ENCODE peak calls at places on chromosomes 5 and 9, in six cellular contexts. H is AG09309, W is MM.1S, L is gastrocnemius medialis, A is colonic mucosa, O is psoas muscle. Z is an unnamed sample.
A peak's percentile ranks its signal among the peaks of the same experiment; 100 is the strongest.

GRCh38 chr9:38087934-38088925 is 19.2 kb upstream of the SHB start:
- DNase-seq in A (peak; percentile 84), H (no peak), L (peak; percentile 23), O (peak; percentile 76), W (peak; percentile 62), Z (no peak)

GRCh38 chr5:142065273-142065672 is 43.3 kb upstream of the NDFIP1 start:
- DNase-seq in H (no peak), W (no peak), O (no peak), L (no peak), A (no peak), Z (no peak)

GRCh38 chr5:175840050-175840841 is 31.1 kb upstream of the CPLX2 start:
- DNase-seq in L (no peak), H (no peak), A (no peak), O (no peak), W (no peak), Z (no peak)

GRCh38 chr9:128420651-128421473 is at the start of gene CERCAM:
- DNase-seq in O (peak; percentile 69), W (peak; percentile 51), L (no peak), H (no peak), A (peak; percentile 46), Z (no peak)

GRCh38 chr5:50958852-50959457 is 292.5 kb downstream of the PARP8 start:
- DNase-seq in O (no peak), A (peak; percentile 51), H (no peak), L (no peak), W (peak; percentile 61), Z (peak; percentile 12)

GRCh38 chr5:39014544-39014943 is 59.7 kb downstream of the RICTOR start:
- DNase-seq in L (peak; percentile 23), A (no peak), O (no peak), W (no peak), H (peak; percentile 17), Z (peak; percentile 34)

GRCh38 chr5:10293907-10294662 is 13.6 kb downstream of the CMBL start:
- DNase-seq in L (no peak), A (no peak), O (no peak), H (no peak), W (no peak), Z (no peak)

GRCh38 chr5:133113331-133114061 is 61.7 kb downstream of the HSPA4 start:
- DNase-seq in L (peak; percentile 61), A (no peak), O (no peak), H (no peak), W (no peak), Z (peak; percentile 23)

GRCh38 chr9:14908221-14909206 is 1.7 kb downstream of the FREM1 start:
- DNase-seq in L (no peak), W (no peak), O (no peak), H (no peak), A (no peak), Z (no peak)

GRCh38 chr9:14910178-14910805 is at the start of gene FREM1:
- DNase-seq in L (no peak), W (no peak), H (no peak), O (peak; percentile 41), A (peak; percentile 47), Z (no peak)

GRCh38 chr9:14907360-14907685 is 2.9 kb downstream of the FREM1 start:
- DNase-seq in H (no peak), W (no peak), L (no peak), O (no peak), A (no peak), Z (no peak)

GRCh38 chr9:14911046-14911445 is 818 bp upstream of the FREM1 start:
- DNase-seq in O (no peak), W (no peak), H (no peak), A (no peak), L (no peak), Z (no peak)

GRCh38 chr9:14909631-14910177 is 524 bp downstream of the FREM1 start:
- DNase-seq in A (no peak), H (no peak), O (no peak), W (no peak), L (no peak), Z (no peak)
- H3K4me3 ChIP-seq in A (no peak overlapping the region), H (no peak overlapping the region), O (peak overlapping the region; percentile 53), W (no peak overlapping the region), L (peak overlapping the region; percentile 29), Z (peak overlapping the region; percentile 9)

GRCh38 chr9:92728831-92729734 is 35.5 kb downstream of the BICD2 start:
- DNase-seq in L (no peak), W (no peak), H (no peak), A (no peak), O (no peak), Z (no peak)
- TF ChIP-seq CTCF in L (no peak), W (peak; percentile 65), H (no peak), A (no peak), O (peak; percentile 65), Z (no peak)

GRCh38 chr9:71793386-71794105 is 25.2 kb upstream of the CEMIP2 start:
- DNase-seq in L (no peak), H (peak; percentile 23), O (no peak), A (no peak), W (no peak), Z (no peak)
- H3K4me3 ChIP-seq in L (no peak overlapping the region), H (no peak overlapping the region), O (no peak overlapping the region), A (no peak overlapping the region), W (no peak overlapping the region), Z (no peak overlapping the region)

DNA sequence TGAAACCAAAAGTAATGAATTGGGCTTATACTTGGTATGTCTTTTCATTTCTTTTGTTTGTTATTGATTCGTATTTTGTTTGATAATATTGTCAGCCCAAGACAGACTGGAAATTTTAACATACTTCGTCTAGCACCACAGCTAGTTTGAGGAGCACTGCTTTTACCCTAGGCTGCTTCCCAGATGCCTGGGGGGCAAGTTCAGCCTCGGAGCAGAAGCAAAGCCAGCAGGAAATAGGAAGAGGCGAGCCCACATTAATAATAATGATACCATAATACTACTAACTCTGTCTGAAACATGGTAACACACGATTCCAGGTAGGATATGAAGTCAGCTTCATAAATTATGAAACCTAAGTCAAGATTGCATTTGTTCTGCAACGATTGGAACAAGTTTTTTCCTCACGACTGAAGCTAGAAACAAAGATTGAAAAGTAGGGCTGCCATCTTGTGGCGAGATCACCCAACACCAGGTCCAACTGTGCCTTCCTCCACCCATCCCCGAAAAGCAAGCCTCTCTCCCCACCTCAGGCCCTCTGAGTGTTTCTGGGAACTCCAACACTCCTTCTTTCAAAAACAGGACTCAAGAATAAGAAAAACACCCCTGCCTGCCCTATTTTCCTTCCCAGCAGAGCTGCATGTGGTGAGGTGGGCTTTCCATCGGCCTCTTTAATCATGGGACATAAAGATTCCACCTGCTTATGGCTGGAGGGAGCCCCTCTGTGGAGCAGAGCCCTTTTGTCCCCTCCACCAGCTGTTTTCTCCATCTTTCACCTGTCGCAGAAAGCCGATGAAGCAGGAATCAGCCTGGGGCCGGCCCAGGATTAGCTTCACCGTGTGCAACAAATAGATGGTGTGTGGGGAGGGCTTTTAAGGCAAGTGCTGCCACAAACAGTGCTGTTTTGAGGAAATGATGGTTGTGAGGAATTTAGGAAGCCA is 236.3 kb downstream of the CAAP1 start:
- DNase-seq in L (no peak), W (no peak), A (no peak), O (no peak), H (no peak), Z (no peak)
- TF ChIP-seq CTCF in L (no peak), W (peak; percentile 48), A (no peak), O (no peak), H (peak; percentile 56), Z (peak; percentile 53)

GRCh38 chr9:72150172-72150571 is 932 bp downstream of the GDA start:
- DNase-seq in W (no peak), L (no peak), A (no peak), O (no peak), H (no peak), Z (no peak)

GRCh38 chr9:72151099-72151498 is 1.9 kb downstream of the GDA start:
- DNase-seq in O (no peak), A (no peak), H (no peak), L (no peak), W (no peak), Z (no peak)

GRCh38 chr9:72147676-72148075 is 1.6 kb upstream of the GDA start:
- DNase-seq in O (no peak), A (no peak), H (no peak), L (no peak), W (no peak), Z (no peak)

GRCh38 chr9:72149231-72149975 is at the start of gene GDA:
- DNase-seq in H (no peak), A (peak; percentile 81), O (no peak), L (no peak), W (no peak), Z (no peak)

DNA sequence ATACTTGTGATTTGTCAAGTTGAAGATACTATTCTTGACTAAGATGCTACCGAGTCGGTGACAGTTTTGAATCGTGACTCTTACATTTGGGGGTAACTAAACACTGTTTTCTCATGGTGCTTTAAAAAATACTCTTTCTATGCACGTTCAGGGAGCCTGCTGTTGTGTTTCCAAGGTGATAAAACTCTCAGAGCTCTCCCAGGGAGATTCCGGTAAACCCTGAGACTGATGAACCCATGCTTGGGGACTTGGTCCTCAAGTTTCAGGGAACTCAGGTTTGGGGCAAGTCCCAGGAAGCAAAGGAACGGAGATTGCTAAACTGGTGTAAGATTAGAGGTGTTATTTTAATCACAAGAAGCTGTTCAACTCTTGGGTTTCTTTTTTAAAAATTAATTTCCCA is 1.4 kb downstream of the GDA start:
- DNase-seq in O (no peak), L (no peak), H (no peak), W (no peak), A (no peak), Z (no peak)
- H3K4me3 ChIP-seq in O (no peak overlapping the region), L (no peak overlapping the region), H (no peak overlapping the region), W (no peak overlapping the region), A (peak overlapping the region; percentile 16), Z (no peak overlapping the region)

GRCh38 chr5:14900661-14901461 is 29.3 kb upstream of the ANKH start:
- DNase-seq in H (peak; percentile 70), L (no peak), O (peak; percentile 41), W (no peak), A (no peak), Z (no peak)
- TF ChIP-seq CTCF in H (no peak), L (no peak), O (no peak), W (no peak), A (no peak), Z (no peak)

DNA sequence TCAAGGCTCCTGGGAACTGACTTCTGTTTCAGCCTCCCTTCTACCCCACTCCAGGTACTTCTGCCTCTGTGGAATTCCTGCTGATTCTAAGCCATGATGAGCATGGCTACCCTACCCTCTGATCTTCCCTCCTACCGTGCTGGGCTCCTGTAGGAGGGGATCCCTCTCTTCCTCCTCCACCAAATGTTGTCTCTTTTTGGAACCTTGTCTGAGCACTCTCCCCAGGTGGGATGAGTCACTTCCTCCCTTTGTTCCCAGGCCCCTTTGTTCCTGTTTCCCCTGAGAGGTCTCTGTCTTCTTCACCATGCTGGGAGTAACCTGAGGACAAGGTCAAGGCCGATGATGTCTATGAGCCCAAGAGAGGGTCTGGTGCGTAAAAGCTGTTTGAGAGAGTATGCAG is 213.2 kb downstream of the GABBR2 start:
- DNase-seq in A (no peak), W (no peak), H (no peak), O (no peak), L (no peak), Z (no peak)
- H3K4me3 ChIP-seq in A (no peak overlapping the region), W (no peak overlapping the region), H (no peak overlapping the region), O (no peak overlapping the region), L (no peak overlapping the region), Z (no peak overlapping the region)

Z was measured in astrocyte of the cerebellum.